ENCODE peak calls at places on chromosome 11, in five cellular contexts. One of them, this sample, is unnamed.
A peak's percentile ranks its signal among the peaks of the same experiment; 100 is the strongest.

GRCh38 chr11:22703561-22703960 is 37.1 kb downstream of the GAS2 start:
- DNase-seq in esophagus squamous epithelium: no peak
- DNase-seq in GM12891: no peak
- DNase-seq in uterus: no peak
- DNase-seq in ovary: no peak
- DNase-seq in this sample: no peak

GRCh38 chr11:94593030-94593429 is 25.9 kb downstream of the PIWIL4 start:
- DNase-seq in GM12891: no peak
- DNase-seq in uterus: no peak
- DNase-seq in esophagus squamous epithelium: no peak
- DNase-seq in ovary: no peak
- DNase-seq in this sample: no peak

GRCh38 chr11:5522308-5522707 is 5.8 kb upstream of the UBQLNL start:
- DNase-seq in esophagus squamous epithelium: no peak
- DNase-seq in GM12891: no peak
- DNase-seq in uterus: no peak
- DNase-seq in ovary: no peak
- DNase-seq in this sample: no peak

GRCh38 chr11:7571640-7572000 is 57.8 kb downstream of the PPFIBP2 start:
- DNase-seq in ovary: peak; percentile 68
- DNase-seq in esophagus squamous epithelium: no peak
- DNase-seq in uterus: peak; percentile 69
- DNase-seq in GM12891: no peak
- DNase-seq in this sample: peak; percentile 74

GRCh38 chr11:25775608-25776007 is 556.3 kb upstream of the ANO3 start:
- DNase-seq in esophagus squamous epithelium: no peak
- DNase-seq in ovary: no peak
- DNase-seq in GM12891: no peak
- DNase-seq in uterus: no peak
- DNase-seq in this sample: no peak

GRCh38 chr11:44305149-44305642 is 4.7 kb downstream of the ALX4 start:
- DNase-seq in GM12891: no peak
- DNase-seq in esophagus squamous epithelium: no peak
- DNase-seq in ovary: no peak
- DNase-seq in uterus: no peak
- DNase-seq in this sample: no peak

GRCh38 chr11:102849319-102849718 is 5.9 kb upstream of the MMP3 start:
- DNase-seq in ovary: no peak
- DNase-seq in GM12891: no peak
- DNase-seq in esophagus squamous epithelium: no peak
- DNase-seq in uterus: no peak
- DNase-seq in this sample: no peak

GRCh38 chr11:62726156-62727006 is 876 bp downstream of the HNRNPUL2 start:
- DNase-seq in esophagus squamous epithelium: no peak
- DNase-seq in uterus: no peak
- DNase-seq in GM12891: no peak
- DNase-seq in ovary: no peak
- DNase-seq in this sample: no peak

GRCh38 chr11:124879229-124879998 is 14.2 kb downstream of the ROBO3 start:
- DNase-seq in ovary: no peak
- DNase-seq in esophagus squamous epithelium: no peak
- DNase-seq in GM12891: no peak
- DNase-seq in uterus: no peak
- DNase-seq in this sample: no peak

GRCh38 chr11:9756461-9756860 is 92.6 kb downstream of the SWAP70 start:
- DNase-seq in uterus: no peak
- DNase-seq in GM12891: no peak
- DNase-seq in esophagus squamous epithelium: no peak
- DNase-seq in ovary: no peak
- DNase-seq in this sample: no peak

GRCh38 chr11:70580036-70580805 is 181.9 kb downstream of the CTTN start:
- DNase-seq in ovary: no peak
- DNase-seq in uterus: no peak
- DNase-seq in GM12891: no peak
- DNase-seq in esophagus squamous epithelium: no peak
- DNase-seq in this sample: no peak

GRCh38 chr11:104327864-104328513 is 164.0 kb upstream of the PDGFD start:
- DNase-seq in esophagus squamous epithelium: no peak
- DNase-seq in uterus: no peak
- DNase-seq in GM12891: no peak
- DNase-seq in ovary: no peak
- DNase-seq in this sample: no peak

GRCh38 chr11:88421530-88421929 is 84.0 kb upstream of the CTSC start:
- DNase-seq in uterus: no peak
- DNase-seq in GM12891: no peak
- DNase-seq in ovary: no peak
- DNase-seq in esophagus squamous epithelium: no peak
- DNase-seq in this sample: no peak

GRCh38 chr11:77407613-77408012 is 66.3 kb downstream of the PAK1 start:
- DNase-seq in GM12891: no peak
- DNase-seq in ovary: no peak
- DNase-seq in esophagus squamous epithelium: no peak
- DNase-seq in uterus: peak; percentile 40
- DNase-seq in this sample: peak; percentile 17

GRCh38 chr11:76231339-76231738 is 25.0 kb upstream of the WNT11 start:
- DNase-seq in esophagus squamous epithelium: no peak
- DNase-seq in ovary: no peak
- DNase-seq in uterus: no peak
- DNase-seq in GM12891: no peak
- DNase-seq in this sample: no peak

GRCh38 chr11:122893131-122893530 is 10.6 kb downstream of the JHY start:
- DNase-seq in ovary: no peak
- DNase-seq in GM12891: no peak
- DNase-seq in esophagus squamous epithelium: no peak
- DNase-seq in uterus: no peak
- DNase-seq in this sample: no peak

GRCh38 chr11:75773595-75774353 is 5.2 kb downstream of the DGAT2 start:
- DNase-seq in uterus: no peak
- DNase-seq in esophagus squamous epithelium: no peak
- DNase-seq in ovary: no peak
- DNase-seq in GM12891: peak; percentile 77
- DNase-seq in this sample: no peak

GRCh38 chr11:16086229-16086628 is 270.1 kb downstream of the SOX6 start:
- DNase-seq in ovary: no peak
- DNase-seq in esophagus squamous epithelium: no peak
- DNase-seq in uterus: no peak
- DNase-seq in GM12891: no peak
- DNase-seq in this sample: no peak

DNA sequence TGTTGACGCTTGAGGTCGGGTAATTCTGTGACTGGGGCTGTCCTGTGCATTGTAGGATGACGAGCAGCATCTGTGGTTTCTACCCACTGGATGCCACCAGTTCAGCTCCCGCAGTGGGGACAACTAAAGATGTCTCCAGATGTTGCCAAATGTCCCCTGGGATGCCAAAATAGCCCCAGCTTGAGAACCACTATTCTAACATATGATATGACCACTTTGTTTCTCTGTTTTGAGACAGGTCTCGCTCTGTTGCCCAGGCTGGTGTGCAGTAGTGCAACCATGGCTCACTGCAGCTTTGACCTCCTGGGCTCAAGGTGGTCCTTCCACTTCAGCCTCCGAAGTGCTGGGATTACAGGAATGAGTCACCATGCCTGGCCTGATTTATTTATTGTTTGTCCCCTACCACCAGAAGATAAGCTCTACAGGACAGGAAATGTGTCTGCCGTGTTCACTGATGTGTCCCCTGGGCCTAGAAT is 4.4 kb upstream of the MEN1 start:
- DNase-seq in uterus: no peak
- DNase-seq in esophagus squamous epithelium: no peak
- DNase-seq in GM12891: no peak
- DNase-seq in ovary: no peak
- DNase-seq in this sample: no peak
- TF ChIP-seq POLR2A in uterus: no peak
- TF ChIP-seq POLR2A in esophagus squamous epithelium: no peak
- TF ChIP-seq POLR2A in GM12891: no peak
- TF ChIP-seq POLR2A in ovary: no peak
- TF ChIP-seq POLR2A in this sample: no peak

DNA sequence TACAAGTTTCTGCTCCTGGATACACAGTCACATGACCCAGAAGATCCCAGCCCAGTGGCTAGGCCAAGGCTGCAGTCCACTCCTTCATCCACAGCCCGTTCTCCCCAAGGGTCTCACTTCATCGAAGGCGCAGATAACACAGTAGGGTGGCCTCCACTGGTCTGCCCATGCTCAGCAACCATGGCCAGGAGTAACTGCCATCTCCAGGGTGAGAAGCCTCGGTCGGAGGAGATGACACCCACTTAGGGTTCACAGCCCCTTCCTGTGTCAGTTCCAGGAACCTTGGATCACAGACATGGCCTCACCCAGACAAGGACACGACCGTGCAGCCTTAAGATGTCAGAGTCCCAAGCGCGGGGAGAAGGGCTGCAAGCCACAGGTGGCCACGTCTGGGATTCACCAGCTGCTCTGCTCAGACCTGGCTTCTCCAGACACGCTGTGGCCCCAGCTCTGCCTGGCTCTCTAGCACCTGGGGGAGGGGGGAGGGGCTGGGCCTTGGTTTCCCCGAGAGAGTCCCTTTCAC is 2.6 kb downstream of the BET1L start:
- DNase-seq in ovary: no peak
- DNase-seq in GM12891: no peak
- DNase-seq in esophagus squamous epithelium: no peak
- DNase-seq in uterus: peak; percentile 12
- DNase-seq in this sample: no peak
- TF ChIP-seq POLR2A in ovary: no peak
- TF ChIP-seq POLR2A in GM12891: peak; percentile 11
- TF ChIP-seq POLR2A in esophagus squamous epithelium: no peak
- TF ChIP-seq POLR2A in uterus: no peak
- TF ChIP-seq POLR2A in this sample: no peak

DNA sequence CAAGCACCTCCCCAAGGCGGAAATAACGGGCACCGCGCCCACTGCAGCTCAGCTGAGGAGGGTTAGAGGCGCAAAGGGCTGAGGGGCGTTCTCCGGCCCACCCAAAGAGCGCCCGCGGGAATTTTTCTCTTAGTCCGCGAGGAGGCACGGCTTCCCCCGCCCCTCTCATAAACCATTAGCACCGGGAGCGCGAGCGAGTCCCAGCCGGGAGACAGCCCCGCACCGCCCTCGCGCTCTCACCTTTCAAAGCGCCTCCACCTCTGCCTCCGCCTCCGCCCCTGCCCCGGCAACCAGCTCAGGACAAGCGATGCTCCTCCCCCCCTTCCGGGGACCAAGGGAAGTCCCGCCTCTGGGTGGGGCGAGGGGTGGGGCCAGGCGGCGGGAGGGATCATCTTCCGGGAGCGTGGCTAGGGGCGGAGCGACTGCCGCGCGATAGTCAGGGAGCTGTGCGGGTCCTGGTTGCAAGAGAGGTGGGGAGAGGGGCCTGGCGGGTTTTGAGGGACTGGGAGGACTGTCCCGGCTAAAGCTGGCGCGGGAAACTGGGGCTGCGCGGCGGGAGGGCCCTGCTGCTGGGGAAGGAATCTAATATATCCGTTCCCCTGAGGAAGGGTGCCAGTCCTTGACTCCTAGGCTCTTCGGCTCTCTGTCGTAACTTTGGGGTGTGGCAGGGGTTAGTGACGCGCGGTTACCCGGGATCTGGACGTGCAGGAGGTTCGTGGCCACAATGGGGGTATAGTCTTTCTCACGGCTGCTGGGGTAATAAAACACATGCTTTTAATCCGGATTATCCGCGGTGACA is at the start of the genes CCDC82 and JRKL:
- DNase-seq in GM12891: peak; percentile 78
- DNase-seq in ovary: peak; percentile 95
- DNase-seq in esophagus squamous epithelium: peak; percentile 88
- DNase-seq in uterus: peak; percentile 96
- DNase-seq in this sample: peak; percentile 66
- TF ChIP-seq POLR2A in GM12891: no peak
- TF ChIP-seq POLR2A in ovary: no peak
- TF ChIP-seq POLR2A in esophagus squamous epithelium: no peak
- TF ChIP-seq POLR2A in uterus: peak; percentile 87
- TF ChIP-seq POLR2A in this sample: peak; percentile 58

GRCh38 chr11:82731691-82732277 is 1.9 kb downstream of the FAM181B start:
- DNase-seq in GM12891: no peak
- DNase-seq in uterus: no peak
- DNase-seq in ovary: no peak
- DNase-seq in esophagus squamous epithelium: no peak
- DNase-seq in this sample: no peak

GRCh38 chr11:82732734-82733443 is 775 bp downstream of the FAM181B start:
- DNase-seq in esophagus squamous epithelium: no peak
- DNase-seq in GM12891: peak; percentile 41
- DNase-seq in ovary: peak; percentile 15
- DNase-seq in uterus: no peak
- DNase-seq in this sample: no peak

GRCh38 chr11:82733444-82734119 is at the start of gene FAM181B:
- DNase-seq in esophagus squamous epithelium: no peak
- DNase-seq in GM12891: peak; percentile 37
- DNase-seq in ovary: peak; percentile 49
- DNase-seq in uterus: peak; percentile 34
- DNase-seq in this sample: peak; percentile 11

GRCh38 chr11:82732348-82732733 is 1.3 kb downstream of the FAM181B start:
- DNase-seq in ovary: no peak
- DNase-seq in GM12891: no peak
- DNase-seq in esophagus squamous epithelium: no peak
- DNase-seq in uterus: no peak
- DNase-seq in this sample: no peak

DNA sequence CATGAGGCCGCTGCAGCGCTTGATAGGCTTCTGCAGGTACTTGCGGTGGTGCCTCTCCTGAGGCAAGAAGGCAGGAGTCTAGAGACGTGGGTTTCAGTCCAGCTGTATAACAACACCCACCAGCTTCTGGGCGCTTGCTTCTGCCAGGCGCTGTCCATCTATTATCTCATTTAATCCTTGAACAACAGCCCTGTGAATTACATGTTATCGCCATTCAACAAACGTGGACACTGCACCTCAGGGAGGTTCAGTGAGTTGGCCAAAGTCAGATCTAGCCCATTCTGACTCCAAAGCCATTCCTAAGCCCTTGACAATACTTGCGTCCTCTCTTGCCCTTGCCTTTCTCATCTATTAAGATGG is 436 bp upstream of the FAM181B start:
- DNase-seq in esophagus squamous epithelium: no peak
- DNase-seq in GM12891: no peak
- DNase-seq in ovary: no peak
- DNase-seq in uterus: no peak
- DNase-seq in this sample: no peak
- TF ChIP-seq POLR2A in esophagus squamous epithelium: no peak
- TF ChIP-seq POLR2A in GM12891: no peak
- TF ChIP-seq POLR2A in ovary: no peak
- TF ChIP-seq POLR2A in uterus: no peak
- TF ChIP-seq POLR2A in this sample: no peak

GRCh38 chr11:825366-826231 is 2.1 kb upstream of the CRACR2B start:
- DNase-seq in uterus: no peak
- DNase-seq in esophagus squamous epithelium: no peak
- DNase-seq in ovary: no peak
- DNase-seq in GM12891: no peak
- DNase-seq in this sample: no peak

GRCh38 chr11:827861-828167 is at the start of gene CRACR2B:
- DNase-seq in esophagus squamous epithelium: no peak
- DNase-seq in ovary: no peak
- DNase-seq in uterus: no peak
- DNase-seq in GM12891: no peak
- DNase-seq in this sample: no peak

GRCh38 chr11:826836-827145 is 928 bp upstream of the CRACR2B start:
- DNase-seq in GM12891: no peak
- DNase-seq in ovary: no peak
- DNase-seq in uterus: no peak
- DNase-seq in esophagus squamous epithelium: no peak
- DNase-seq in this sample: no peak

GRCh38 chr11:828501-829115 is 889 bp downstream of the CRACR2B start:
- DNase-seq in esophagus squamous epithelium: no peak
- DNase-seq in ovary: no peak
- DNase-seq in GM12891: no peak
- DNase-seq in uterus: no peak
- DNase-seq in this sample: no peak

GRCh38 chr11:827146-827860 is 416 bp upstream of the CRACR2B start:
- DNase-seq in esophagus squamous epithelium: no peak
- DNase-seq in uterus: no peak
- DNase-seq in ovary: no peak
- DNase-seq in GM12891: no peak
- DNase-seq in this sample: no peak
- TF ChIP-seq POLR2A in esophagus squamous epithelium: no peak
- TF ChIP-seq POLR2A in uterus: no peak
- TF ChIP-seq POLR2A in ovary: no peak
- TF ChIP-seq POLR2A in GM12891: no peak
- TF ChIP-seq POLR2A in this sample: no peak